ENCODE peak calls at places on chromosome 2, in seven cellular contexts. Z, C, A, S, U, L and B are unnamed samples.
A peak's percentile ranks its signal among the peaks of the same experiment; 100 is the strongest.

GRCh38 chr2:3217646-3218045 is 160.0 kb downstream of the EIPR1 start:
- DNase-seq in L (no peak), U (no peak), C (no peak), Z (no peak), A (no peak), S (no peak), B (no peak)

GRCh38 chr2:221203138-221203537 is 369.0 kb downstream of the EPHA4 start:
- DNase-seq in S (no peak), L (no peak), Z (no peak), U (no peak), C (peak; percentile 20), A (no peak), B (peak; percentile 35)

GRCh38 chr2:126048719-126049118 is 607.2 kb upstream of the GYPC start:
- DNase-seq in S (no peak), A (no peak), L (no peak), U (no peak), C (no peak), Z (no peak), B (no peak)

GRCh38 chr2:63791387-63791786 is 50.3 kb upstream of the UGP2 start:
- DNase-seq in Z (no peak), U (no peak), A (no peak), S (no peak), L (no peak), C (no peak), B (no peak)

GRCh38 chr2:229713371-229714079 is 830 bp downstream of the DNER start:
- DNase-seq in C (no peak), Z (peak; percentile 16), U (peak; percentile 78), S (no peak), L (no peak), A (peak; percentile 58), B (no peak)

GRCh38 chr2:100527420-100528015 is 35.3 kb upstream of the PDCL3 start:
- DNase-seq in S (no peak), U (no peak), A (no peak), C (no peak), L (no peak), Z (no peak), B (no peak)

GRCh38 chr2:1900736-1901135 is 156.4 kb upstream of the PXDN start:
- DNase-seq in C (no peak), Z (no peak), L (no peak), A (no peak), U (no peak), S (no peak), B (no peak)

GRCh38 chr2:8440029-8440778 is 241.7 kb upstream of the ID2 start:
- DNase-seq in C (no peak), S (no peak), Z (no peak), A (no peak), L (no peak), U (no peak), B (no peak)

GRCh38 chr2:102185347-102185746 is 1.5 kb upstream of the IL1RL2 start:
- DNase-seq in Z (peak; percentile 40), L (no peak), A (no peak), S (no peak), U (no peak), C (no peak), B (no peak)

GRCh38 chr2:59754336-59754735 is 799.1 kb downstream of the BCL11A start:
- DNase-seq in Z (no peak), L (no peak), C (no peak), U (no peak), S (no peak), A (no peak), B (no peak)

GRCh38 chr2:63701406-63701805 is 112.6 kb downstream of the MDH1 start:
- DNase-seq in U (no peak), C (no peak), L (no peak), Z (no peak), A (no peak), S (no peak), B (no peak)

GRCh38 chr2:190896477-190896876 is 15.9 kb downstream of the GLS start:
- DNase-seq in S (no peak), A (no peak), C (no peak), Z (no peak), U (no peak), L (no peak), B (no peak)

GRCh38 chr2:234989183-234989701 is 37.4 kb downstream of the SH3BP4 start:
- DNase-seq in A (peak; percentile 97), C (no peak), U (peak; percentile 92), S (no peak), L (peak; percentile 60), Z (peak; percentile 96), B (peak; percentile 93)

GRCh38 chr2:221176666-221177065 is 395.4 kb downstream of the EPHA4 start:
- DNase-seq in U (no peak), L (no peak), A (no peak), Z (no peak), C (no peak), S (no peak), B (no peak)

GRCh38 chr2:227703961-227704360 is 13.9 kb downstream of the SLC19A3 start:
- DNase-seq in S (no peak), Z (peak; percentile 77), A (no peak), C (no peak), U (no peak), L (no peak), B (no peak)

GRCh38 chr2:137826373-137827372 is 137.6 kb upstream of the HNMT start:
- DNase-seq in Z (no peak), C (peak; percentile 19), S (no peak), L (no peak), U (no peak), A (no peak), B (no peak)

GRCh38 chr2:74077636-74078035 is 70.1 kb downstream of the BOLA3 start:
- DNase-seq in S (no peak), U (no peak), C (no peak), Z (no peak), L (no peak), A (no peak), B (no peak)

GRCh38 chr2:200177971-200178911 is 128.3 kb upstream of the SPATS2L start:
- DNase-seq in C (no peak), Z (no peak), L (no peak), A (no peak), S (no peak), U (no peak), B (no peak)

GRCh38 chr2:88845772-88846661 is 154.5 kb downstream of the RPIA start:
- DNase-seq in L (no peak), Z (no peak), C (no peak), S (no peak), U (no peak), A (no peak), B (peak; percentile 54)

DNA sequence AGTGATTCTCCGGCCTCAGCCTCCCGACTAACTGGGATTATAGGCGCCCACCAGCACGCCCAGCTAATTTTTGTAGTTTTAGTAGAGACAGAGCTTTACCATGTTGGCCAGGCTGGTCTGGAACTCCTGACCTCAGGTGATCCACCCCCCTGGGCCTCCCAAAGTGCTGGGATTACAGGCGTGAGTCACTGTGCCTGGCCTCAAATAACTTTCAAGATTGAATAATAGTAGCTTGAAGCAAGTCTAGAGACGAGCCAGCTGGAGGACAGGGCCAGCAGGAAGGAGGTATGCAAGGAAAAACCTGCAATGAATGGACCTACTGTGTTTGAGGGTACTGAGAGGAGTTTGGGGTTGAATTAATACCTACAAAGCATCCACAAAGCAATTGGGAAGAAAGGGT is 87.5 kb downstream of the MSH2 start:
- DNase-seq in C (no peak), S (no peak), L (no peak), A (no peak), Z (no peak), U (no peak), B (no peak)
- H3K4me1 ChIP-seq in C (peaks cover 14% of the 10 kb centered on the region), S (peaks cover 8% of the 10 kb centered on the region), L (no peaks in the 10 kb centered on the region), A (peaks cover 26% of the 10 kb centered on the region), Z (peaks cover 12% of the 10 kb centered on the region), U (no peaks in the 10 kb centered on the region), B (no peaks in the 10 kb centered on the region)

GRCh38 chr2:69099541-69099940 is 86.6 kb downstream of the ANTXR1 start:
- DNase-seq in S (no peak), U (no peak), A (no peak), Z (peak; percentile 41), L (no peak), C (no peak), B (no peak)

GRCh38 chr2:69097148-69097610 is 84.2 kb downstream of the ANTXR1 start:
- DNase-seq in C (no peak), U (no peak), A (no peak), L (no peak), Z (no peak), S (no peak), B (no peak)

GRCh38 chr2:69097908-69098655 is 85.1 kb downstream of the ANTXR1 start:
- DNase-seq in Z (no peak), L (no peak), A (no peak), C (no peak), S (no peak), U (no peak), B (no peak)

GRCh38 chr2:69102234-69102633 is 89.3 kb downstream of the ANTXR1 start:
- DNase-seq in L (no peak), U (no peak), A (no peak), Z (no peak), S (no peak), C (no peak), B (no peak)

GRCh38 chr2:69100220-69100723 is 87.3 kb downstream of the ANTXR1 start:
- DNase-seq in U (no peak), L (no peak), C (no peak), S (no peak), A (no peak), Z (no peak), B (no peak)
- TF ChIP-seq CTCF in U (no peak), L (no peak), C (no peak), S (no peak), A (no peak), Z (no peak), B (no peak)

GRCh38 chr2:5250482-5250881 is 441.7 kb upstream of the SOX11 start:
- DNase-seq in Z (peak; percentile 57), S (no peak), A (no peak), U (no peak), C (no peak), L (no peak), B (no peak)
- H3K4me1 ChIP-seq in Z (no peaks in the 10 kb centered on the region), S (no peaks in the 10 kb centered on the region), A (no peaks in the 10 kb centered on the region), U (no peaks in the 10 kb centered on the region), C (no peaks in the 10 kb centered on the region), L (no peaks in the 10 kb centered on the region), B (no peaks in the 10 kb centered on the region)

GRCh38 chr2:56133441-56133840 is 50.3 kb upstream of the CCDC85A start:
- DNase-seq in S (no peak), A (no peak), C (no peak), Z (peak; percentile 14), U (no peak), L (no peak), B (no peak)

GRCh38 chr2:56130463-56131070 is 53.2 kb upstream of the CCDC85A start:
- DNase-seq in A (no peak), Z (peak; percentile 68), C (no peak), S (peak; percentile 27), L (no peak), U (no peak), B (no peak)

GRCh38 chr2:56133931-56134629 is 49.7 kb upstream of the CCDC85A start:
- DNase-seq in U (no peak), A (no peak), S (no peak), L (no peak), Z (no peak), C (no peak), B (no peak)

GRCh38 chr2:56134861-56135260 is 48.9 kb upstream of the CCDC85A start:
- DNase-seq in Z (no peak), L (no peak), S (no peak), U (no peak), A (no peak), C (no peak), B (no peak)

DNA sequence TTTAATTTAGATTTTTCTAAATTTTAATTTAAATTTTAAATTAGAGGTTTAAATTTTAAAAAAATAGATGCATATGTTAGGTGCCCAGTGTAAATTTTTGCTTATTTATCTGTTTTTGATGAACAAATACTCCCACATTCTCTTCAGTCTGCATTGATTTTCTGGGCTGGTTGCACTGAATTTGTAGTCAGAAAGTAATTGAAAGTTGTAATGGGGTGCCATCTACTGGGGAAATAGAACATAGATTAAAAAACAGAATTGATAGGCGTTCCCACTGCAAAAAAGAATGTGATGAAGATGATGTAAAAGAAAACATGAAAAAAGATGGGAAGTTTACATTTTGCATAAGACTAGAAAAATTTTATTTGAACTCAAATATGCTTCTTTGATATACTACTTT is 51.7 kb upstream of the CCDC85A start:
- DNase-seq in A (no peak), C (no peak), U (no peak), Z (peak; percentile 71), L (no peak), S (peak; percentile 13), B (no peak)
- TF ChIP-seq CTCF in A (peak; percentile 84), C (peak; percentile 40), U (peak; percentile 40), Z (peak; percentile 72), L (no peak), S (peak; percentile 65), B (peak; percentile 30)